ENCODE peak calls at places on chromosome 14, in five cellular contexts. G, I, K, T and C are unnamed samples. For H3K36me3, the result is how much of the 10 kb centered on the place peaks cover.

GRCh38 chr14:81313200-81313599 is 86.9 kb downstream of the STON2 start:
- DNase-seq in G (no peak), I (no peak), K (no peak), T (no peak), C (no peak)

GRCh38 chr14:80636071-80636470 is 305.5 kb downstream of the CEP128 start:
- DNase-seq in G (no peak), I (no peak), K (peak), T (no peak), C (peak)

GRCh38 chr14:80805136-80805535 is 136.4 kb downstream of the CEP128 start:
- DNase-seq in G (no peak), I (no peak), K (no peak), T (no peak), C (no peak)

GRCh38 chr14:91149462-91149861 is 35.6 kb downstream of the DGLUCY start:
- DNase-seq in G (peak), I (peak), K (no peak), T (no peak), C (no peak)

GRCh38 chr14:99616832-99617488 is 13.0 kb upstream of the CCDC85C start:
- DNase-seq in G (no peak), I (no peak), K (no peak), T (no peak), C (no peak)

GRCh38 chr14:56491299-56492285 is 88.0 kb upstream of the TMEM260 start:
- DNase-seq in G (peak), I (no peak), K (peak), T (no peak), C (peak)

GRCh38 chr14:22699801-22700564 is 55.8 kb upstream of the OR6J1 start:
- DNase-seq in G (no peak), I (no peak), K (no peak), T (no peak), C (no peak)

GRCh38 chr14:24123465-24124417 is 6.7 kb upstream of the FITM1 start:
- DNase-seq in G (no peak), I (no peak), K (no peak), T (no peak), C (no peak)

GRCh38 chr14:105862581-105863239 is 336.3 kb downstream of the TMEM121 start:
- DNase-seq in G (no peak), I (no peak), K (no peak), T (no peak), C (peak)

GRCh38 chr14:75418779-75419768 is 8.7 kb upstream of the JDP2 start:
- DNase-seq in G (no peak), I (no peak), K (peak), T (no peak), C (peak)
- H3K4me3 ChIP-seq in G (no peak), I (no peak), K (peak), T (peak), C (no peak)

GRCh38 chr14:77574446-77575125 is 41.9 kb downstream of the SPTLC2 start:
- DNase-seq in G (no peak), I (no peak), K (no peak), T (no peak), C (no peak)
- H3K36me3 ChIP-seq in G (under half), I (under half), K (under half), T (half or more), C (under half)

GRCh38 chr14:89794096-89794495 is 160.4 kb downstream of the EFCAB11 start:
- DNase-seq in G (peak), I (no peak), K (no peak), T (no peak), C (no peak)

GRCh38 chr14:89797148-89797547 is 157.4 kb downstream of the EFCAB11 start:
- DNase-seq in G (no peak), I (no peak), K (no peak), T (no peak), C (no peak)

GRCh38 chr14:89787525-89787924 is 167.0 kb downstream of the EFCAB11 start:
- DNase-seq in G (peak), I (no peak), K (no peak), T (no peak), C (no peak)

GRCh38 chr14:89793367-89793716 is 161.2 kb downstream of the EFCAB11 start:
- DNase-seq in G (no peak), I (no peak), K (no peak), T (no peak), C (no peak)

DNA sequence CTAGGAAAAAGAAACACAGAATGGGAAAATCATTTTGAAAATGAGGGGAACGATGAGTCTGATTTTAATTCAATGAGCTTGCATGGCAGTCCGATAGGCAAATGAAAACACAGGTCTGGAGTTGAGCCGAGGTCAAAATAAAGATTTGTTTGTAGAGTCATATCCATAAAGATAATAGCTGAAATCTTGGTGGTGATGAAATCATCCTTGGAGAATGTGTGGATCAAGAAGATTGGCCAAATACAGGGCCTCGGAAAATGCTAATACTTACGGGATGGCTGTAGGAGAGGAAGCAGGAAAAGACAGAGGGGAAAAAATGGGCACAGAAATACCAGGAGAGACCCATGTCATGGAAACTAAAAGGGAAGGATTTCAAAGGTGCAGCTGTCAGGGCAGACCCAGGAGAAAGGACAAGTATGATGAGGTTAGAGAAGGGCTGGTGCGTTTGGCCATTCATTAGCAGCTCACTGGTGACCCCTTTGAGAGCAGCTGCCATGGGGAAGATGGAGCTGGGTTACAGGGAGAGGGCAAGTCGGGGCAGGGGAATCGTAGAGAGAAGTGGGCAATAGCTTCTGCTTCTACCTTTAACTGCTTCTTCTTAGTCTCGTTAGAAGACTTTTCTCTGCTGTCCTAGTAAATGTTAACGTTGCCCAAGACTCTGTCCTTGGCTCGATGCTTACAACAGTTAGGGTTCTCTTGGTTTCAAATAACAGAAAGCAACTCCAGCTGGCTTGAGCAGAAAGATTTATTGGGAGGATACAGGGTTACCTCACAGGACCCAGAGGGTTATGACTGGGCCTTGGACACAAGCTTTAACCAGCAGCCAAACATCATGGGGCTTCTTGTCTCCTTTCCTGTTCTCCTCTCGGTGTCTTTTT is 161.8 kb downstream of the EFCAB11 start:
- DNase-seq in G (peak), I (no peak), K (no peak), T (no peak), C (no peak)
- H3K4me3 ChIP-seq in G (no peak), I (no peak), K (no peak), T (no peak), C (no peak)

DNA sequence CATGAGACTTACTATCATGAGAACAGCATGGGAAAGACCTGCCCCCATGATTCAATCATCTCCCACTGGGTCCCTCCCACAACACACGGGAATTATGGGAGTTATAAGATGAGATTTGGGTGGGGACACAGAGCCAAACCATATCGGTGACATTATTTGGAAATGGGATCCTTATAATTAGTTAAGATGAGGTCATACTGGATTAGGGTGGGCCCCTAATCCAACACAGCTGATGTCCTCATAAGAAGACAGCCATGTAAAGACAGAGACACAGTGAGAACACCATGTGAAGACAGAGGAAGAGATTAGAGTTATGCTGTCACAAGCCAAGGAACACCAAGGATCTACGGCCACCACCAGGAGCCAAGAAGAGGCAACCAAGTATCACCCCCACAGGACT is 161.7 kb downstream of the SPTSSA start:
- DNase-seq in G (no peak), I (no peak), K (no peak), T (no peak), C (no peak)
- H3K36me3 ChIP-seq in G (under half), I (under half), K (under half), T (under half), C (under half)